ENCODE peak calls at places on chromosomes 12 and 14, in ten cellular contexts. R, F, K, M, T, B, P, A, L and N are unnamed samples. For H3K36me3 and H3K27me3, the result is how much of the 10 kb centered on the place peaks cover.

GRCh38 chr14:76928301-76928700 is 100.2 kb downstream of the IRF2BPL start:
- DNase-seq in M (no peak), B (no peak), A (no peak), P (no peak), K (no peak), F (no peak), R (no peak), T (no peak), L (peak), N (no peak)

GRCh38 chr14:73741386-73741875 is 27.2 kb upstream of the PNMA1 start:
- DNase-seq in M (peak), T (peak), P (peak), A (no peak), R (peak), F (peak), B (peak), K (peak), L (peak), N (peak)

GRCh38 chr14:58731465-58732330 is 93.9 kb downstream of the DACT1 start:
- DNase-seq in P (no peak), B (no peak), F (no peak), A (no peak), M (peak), K (no peak), L (no peak), R (no peak), T (no peak), N (no peak)

GRCh38 chr12:103273645-103274044 is 222.1 kb downstream of the C12orf42 start:
- DNase-seq in L (no peak), K (no peak), T (no peak), M (no peak), R (no peak), F (no peak), P (no peak), A (no peak), B (no peak), N (no peak)

GRCh38 chr12:96403870-96404269 is 3.6 kb upstream of the CDK17 start:
- DNase-seq in P (no peak), F (no peak), T (no peak), K (no peak), M (no peak), B (no peak), R (no peak), A (no peak), L (no peak), N (no peak)

GRCh38 chr14:94110552-94111181 is at the start of gene IFI27:
- DNase-seq in L (peak), F (no peak), A (no peak), T (peak), M (peak), R (no peak), P (peak), K (no peak), B (peak), N (peak)

GRCh38 chr12:127809236-127809635 is 457.7 kb upstream of the TMEM132C start:
- DNase-seq in M (no peak), K (no peak), A (no peak), R (no peak), T (no peak), F (no peak), L (no peak), P (peak), B (no peak), N (no peak)

GRCh38 chr12:92951006-92951405 is 21.9 kb upstream of the EEA1 start:
- DNase-seq in A (no peak), P (no peak), B (no peak), K (no peak), R (no peak), M (no peak), L (no peak), F (no peak), T (no peak), N (no peak)

GRCh38 chr14:56137842-56138241 is 19.6 kb downstream of the PELI2 start:
- DNase-seq in B (no peak), K (no peak), A (no peak), M (no peak), R (no peak), P (peak), T (no peak), F (no peak), L (no peak), N (no peak)

GRCh38 chr12:76470028-76470939 is 89.3 kb downstream of the OSBPL8 start:
- DNase-seq in T (no peak), A (peak), L (no peak), M (peak), K (no peak), B (no peak), P (peak), R (no peak), F (no peak), N (no peak)

GRCh38 chr12:27762757-27763156 is 17.3 kb upstream of the KLHL42 start:
- DNase-seq in M (no peak), L (no peak), F (no peak), R (no peak), P (no peak), A (no peak), T (no peak), B (no peak), K (no peak), N (no peak)

GRCh38 chr12:111057726-111058125 is 137.3 kb upstream of the MYL2 start:
- DNase-seq in R (no peak), F (no peak), L (no peak), M (no peak), A (no peak), P (no peak), T (no peak), K (no peak), B (no peak), N (no peak)

GRCh38 chr12:112107728-112108447 is 695 bp downstream of the NAA25 start:
- DNase-seq in M (no peak), K (no peak), T (no peak), A (no peak), F (peak), R (peak), L (peak), B (peak), P (peak), N (peak)

GRCh38 chr12:95117178-95117599 is 43.8 kb upstream of the NR2C1 start:
- DNase-seq in T (no peak), K (peak), M (peak), F (peak), P (peak), L (no peak), B (no peak), R (peak), A (peak), N (peak)

GRCh38 chr14:66650491-66650911 is 142.6 kb downstream of the GPHN start:
- DNase-seq in B (no peak), P (no peak), K (no peak), T (no peak), R (no peak), L (no peak), A (peak), F (no peak), M (no peak), N (no peak)

GRCh38 chr12:67780580-67781084 is 132.1 kb downstream of the DYRK2 start:
- DNase-seq in L (no peak), A (no peak), F (no peak), B (no peak), T (no peak), K (no peak), R (no peak), M (no peak), P (no peak), N (no peak)

GRCh38 chr12:460301-461230 is 827 bp downstream of the B4GALNT3 start:
- DNase-seq in L (peak), A (peak), F (no peak), R (peak), K (peak), M (no peak), P (peak), B (peak), T (no peak), N (peak)

GRCh38 chr12:103806807-103807206 is 34.2 kb downstream of the NT5DC3 start:
- DNase-seq in R (no peak), K (no peak), L (no peak), P (peak), B (no peak), F (no peak), A (no peak), M (no peak), T (no peak), N (no peak)

GRCh38 chr14:63203618-63204406 is 431 bp upstream of the RHOJ start:
- DNase-seq in R (no peak), M (peak), K (no peak), P (peak), B (peak), A (no peak), F (peak), T (peak), L (peak), N (peak)

GRCh38 chr12:5140190-5140589 is 96.5 kb downstream of the KCNA5 start:
- DNase-seq in L (no peak), B (no peak), P (no peak), R (no peak), A (no peak), T (no peak), M (no peak), F (no peak), K (no peak), N (no peak)

GRCh38 chr14:66443158-66443695 is 42.9 kb upstream of the CCDC196 start:
- DNase-seq in K (no peak), P (no peak), B (no peak), L (no peak), A (no peak), T (no peak), F (no peak), M (no peak), R (no peak), N (no peak)

GRCh38 chr12:55671746-55672145 is 35.1 kb downstream of the OR10P1 start:
- DNase-seq in F (no peak), R (no peak), T (no peak), L (no peak), A (no peak), M (no peak), B (no peak), K (no peak), P (no peak), N (no peak)

GRCh38 chr12:21913823-21914222 is 27.4 kb downstream of the ABCC9 start:
- DNase-seq in M (no peak), P (no peak), K (no peak), F (no peak), R (no peak), A (no peak), T (no peak), L (no peak), B (no peak), N (no peak)

GRCh38 chr12:94649349-94650142 is 811 bp downstream of the TMCC3 start:
- DNase-seq in A (peak), T (peak), R (peak), M (peak), P (peak), B (peak), L (peak), F (peak), K (peak), N (peak)

GRCh38 chr14:63432228-63432627 is 110.9 kb downstream of the PPP2R5E start:
- DNase-seq in B (no peak), L (no peak), M (no peak), K (no peak), F (no peak), A (no peak), T (no peak), R (no peak), P (no peak), N (no peak)

GRCh38 chr12:22459872-22460490 is 84.4 kb downstream of the C2CD5 start:
- DNase-seq in A (no peak), F (no peak), T (no peak), B (no peak), L (no peak), M (no peak), P (no peak), K (peak), R (peak), N (peak)

GRCh38 chr12:44654641-44655625 is 221.2 kb downstream of the NELL2 start:
- DNase-seq in R (no peak), A (no peak), B (no peak), K (no peak), T (no peak), M (no peak), F (no peak), L (no peak), P (no peak), N (no peak)

GRCh38 chr14:53927171-53927570 is 29.5 kb downstream of the BMP4 start:
- DNase-seq in B (no peak), T (no peak), P (no peak), M (peak), R (no peak), K (no peak), F (no peak), A (no peak), L (no peak), N (no peak)

GRCh38 chr12:71456316-71456715 is 16.7 kb downstream of the LGR5 start:
- DNase-seq in L (no peak), F (no peak), R (no peak), T (no peak), P (no peak), A (no peak), B (no peak), M (no peak), K (no peak), N (no peak)

GRCh38 chr12:124380793-124381453 is 86.0 kb downstream of the RFLNA start:
- DNase-seq in F (no peak), K (no peak), A (no peak), M (no peak), R (no peak), T (no peak), L (no peak), B (no peak), P (no peak), N (no peak)

GRCh38 chr12:124385219-124385969 is 90.5 kb downstream of the RFLNA start:
- DNase-seq in M (peak), L (no peak), A (no peak), T (no peak), P (no peak), R (no peak), F (no peak), K (no peak), B (no peak), N (no peak)

GRCh38 chr12:124384299-124384894 is 89.5 kb downstream of the RFLNA start:
- DNase-seq in P (no peak), F (no peak), K (no peak), M (no peak), L (no peak), B (no peak), R (no peak), T (no peak), A (no peak), N (no peak)

GRCh38 chr12:124381454-124382207 is 86.7 kb downstream of the RFLNA start:
- DNase-seq in F (peak), P (peak), R (no peak), K (no peak), B (peak), M (peak), L (peak), A (no peak), T (peak), N (no peak)

DNA sequence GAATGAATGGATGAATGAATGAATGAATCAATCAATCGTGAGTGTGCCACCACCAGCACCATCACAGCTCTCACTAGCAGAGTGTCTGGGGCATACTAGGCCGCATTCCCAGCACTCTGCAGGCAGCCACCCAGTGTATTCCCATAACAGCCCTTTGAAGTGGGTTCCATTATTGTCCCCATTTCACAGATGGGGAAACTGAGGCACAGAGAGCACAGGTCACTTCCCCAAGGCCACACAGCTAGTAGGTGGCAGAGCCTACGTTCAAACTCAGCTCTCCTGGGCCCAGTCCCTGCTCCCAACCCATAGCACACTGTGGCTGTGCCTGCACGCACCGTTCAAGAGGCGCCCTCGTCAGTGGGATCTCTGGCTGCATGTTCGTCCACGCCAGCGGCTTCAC is 88.1 kb downstream of the RFLNA start:
- DNase-seq in R (no peak), T (no peak), B (no peak), P (no peak), F (no peak), K (no peak), L (no peak), A (no peak), M (no peak), N (no peak)
- H3K36me3 ChIP-seq in R (under half), T (under half), B (half or more), P (under half), F (under half), K (under half), L (under half), A (half or more), M (half or more), N (under half)

DNA sequence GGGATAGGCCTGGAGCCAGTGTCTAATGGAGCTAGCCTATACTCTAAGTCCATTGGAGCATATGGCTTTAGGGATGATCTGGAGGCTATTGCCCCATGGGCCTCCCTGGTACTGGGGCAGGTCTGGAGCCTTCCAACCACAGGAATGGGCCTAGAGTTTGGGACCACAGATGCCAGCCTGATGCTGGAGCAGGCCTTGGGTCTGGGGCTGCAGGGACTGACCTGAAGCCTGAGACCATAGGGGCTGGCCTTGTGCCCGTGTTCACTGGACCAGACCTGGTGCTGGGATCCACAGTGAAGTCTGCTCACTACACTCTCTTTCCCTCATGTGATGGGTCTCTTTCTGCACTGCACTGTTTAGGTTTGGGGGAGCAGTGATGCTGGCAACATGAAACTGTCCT is 95.0 kb downstream of the KLHL28 start:
- DNase-seq in B (no peak), T (no peak), F (no peak), R (no peak), A (no peak), M (no peak), K (no peak), P (no peak), L (no peak), N (no peak)
- H3K4me3 ChIP-seq in B (no peak), T (no peak), F (no peak), R (no peak), A (no peak), M (no peak), K (no peak), P (no peak), L (no peak), N (no peak)

GRCh38 chr12:42774238-42774637 is 184.7 kb upstream of the PRICKLE1 start:
- DNase-seq in K (no peak), L (no peak), A (no peak), F (no peak), P (no peak), T (no peak), B (no peak), M (no peak), R (no peak), N (no peak)

GRCh38 chr12:42776396-42776795 is 186.8 kb upstream of the PRICKLE1 start:
- DNase-seq in A (no peak), T (no peak), B (no peak), K (no peak), P (no peak), M (no peak), R (no peak), L (no peak), F (peak), N (no peak)

GRCh38 chr12:42780671-42781070 is 191.1 kb upstream of the PRICKLE1 start:
- DNase-seq in P (no peak), K (no peak), F (no peak), T (no peak), L (no peak), R (no peak), A (no peak), M (no peak), B (no peak), N (no peak)

GRCh38 chr12:42779186-42779859 is 189.8 kb upstream of the PRICKLE1 start:
- DNase-seq in K (no peak), P (no peak), L (no peak), T (no peak), F (no peak), A (no peak), B (no peak), M (no peak), R (no peak), N (no peak)
- H3K27me3 ChIP-seq in K (under half), P (under half), L (under half), T (under half), F (under half), A (under half), B (under half), M (under half), R (under half), N (under half)

DNA sequence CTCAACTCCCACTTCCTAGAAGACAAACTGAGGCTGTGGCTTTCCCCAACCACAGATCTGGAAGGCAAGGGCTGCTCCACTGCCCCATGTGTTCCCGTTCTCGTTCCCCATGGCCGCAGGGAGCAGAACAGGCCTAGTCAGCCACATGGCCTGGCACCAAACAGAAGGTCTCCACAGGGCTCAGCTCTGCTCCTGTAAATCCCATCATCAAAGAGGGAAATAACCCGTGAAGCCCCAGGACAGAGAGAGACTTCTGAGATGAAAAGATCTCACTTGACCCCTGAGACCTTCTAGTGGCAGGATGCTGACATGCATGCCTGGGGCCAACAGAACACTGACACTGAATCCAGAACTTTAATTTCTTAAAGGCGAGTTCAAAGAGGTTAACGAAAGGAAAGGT is 68.9 kb downstream of the BCL11B start:
- DNase-seq in L (no peak), F (peak), T (no peak), B (no peak), A (no peak), R (no peak), K (no peak), P (no peak), M (no peak), N (no peak)
- H3K36me3 ChIP-seq in L (under half), F (under half), T (under half), B (under half), A (under half), R (under half), K (under half), P (under half), M (under half), N (under half)

GRCh38 chr14:102320671-102321455 is 1.3 kb downstream of the ZNF839 start:
- DNase-seq in B (no peak), F (no peak), T (no peak), R (no peak), K (no peak), P (no peak), M (no peak), L (no peak), A (no peak), N (no peak)
- H3K4me3 ChIP-seq in B (peak), F (peak), T (peak), R (peak), K (peak), P (no peak), M (peak), L (no peak), A (peak), N (peak)

DNA sequence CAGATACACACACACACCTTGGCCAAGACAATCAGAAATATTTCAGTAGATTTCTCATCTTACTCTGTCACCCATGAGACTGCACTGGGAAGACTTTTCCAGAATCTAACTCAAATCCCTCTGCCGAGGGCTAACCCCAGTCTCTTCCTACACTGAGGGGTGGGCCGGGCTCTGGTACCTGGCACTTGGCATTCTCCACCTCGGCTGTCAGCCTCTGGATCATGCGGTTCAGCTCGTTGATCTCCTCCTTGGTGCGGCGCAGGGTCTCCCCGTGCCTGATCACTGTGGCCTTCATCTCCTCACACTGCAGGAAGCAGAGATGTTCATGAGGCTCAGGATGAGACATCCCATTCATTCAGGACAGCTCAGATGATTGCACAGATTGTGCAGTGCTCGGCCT is 4.9 kb downstream of the KRT83 start:
- DNase-seq in K (no peak), F (no peak), R (no peak), L (no peak), T (no peak), A (no peak), P (no peak), B (no peak), M (no peak), N (no peak)
- H3K27me3 ChIP-seq in K (under half), F (under half), R (under half), L (under half), T (half or more), A (under half), P (under half), B (under half), M (under half), N (under half)